ENCODE peak calls at places on chromosomes 4 and X, in four cellular contexts. J is sigmoid colon, N is IMR-90, W is Peyer's patch. C is an unnamed sample.

GRCh38 chr4:79855081-79855480 is 217.9 kb downstream of the ANTXR2 start:
- DNase-seq in J (no peak), N (peak), W (no peak), C (no peak)

GRCh38 chrX:134764202-134764785 is 106.0 kb upstream of the PLAC1 start:
- DNase-seq in N (no peak), W (no peak), J (no peak), C (no peak)

GRCh38 chr4:105966046-105966445 is 70.8 kb downstream of the NPNT start:
- DNase-seq in W (no peak), N (peak), J (no peak), C (no peak)

GRCh38 chrX:120791013-120791643 is 84.5 kb downstream of the CT47B1 start:
- DNase-seq in J (peak), W (no peak), N (peak), C (peak)

GRCh38 chr4:84673475-84674230 is 90.7 kb downstream of the CDS1 start:
- DNase-seq in N (peak), J (no peak), W (no peak), C (no peak)

GRCh38 chr4:145735330-145735638 is 55.3 kb downstream of the C4orf51 start:
- DNase-seq in W (no peak), J (no peak), N (peak), C (peak)

GRCh38 chrX:16061296-16061695 is 62.1 kb upstream of the GRPR start:
- DNase-seq in J (no peak), W (no peak), N (no peak), C (no peak)

GRCh38 chrX:12617241-12617640 is 174.0 kb upstream of the PRPS2 start:
- DNase-seq in W (no peak), N (no peak), J (no peak), C (no peak)

GRCh38 chr4:76784237-76784636 is 113.7 kb downstream of the SOWAHB start:
- DNase-seq in N (no peak), J (no peak), W (no peak), C (no peak)

GRCh38 chr4:139735381-139736256 is 70.0 kb downstream of the MGST2 start:
- DNase-seq in J (peak), N (no peak), W (no peak), C (peak)

GRCh38 chr4:80037864-80038263 is 35.2 kb downstream of the ANTXR2 start:
- DNase-seq in W (no peak), J (no peak), N (no peak), C (no peak)

GRCh38 chr4:67030636-67031035 is 514.7 kb downstream of the CENPC start:
- DNase-seq in W (no peak), J (no peak), N (no peak), C (no peak)

GRCh38 chr4:172838943-172839342 is 329.7 kb upstream of the GALNT7 start:
- DNase-seq in W (no peak), N (no peak), J (no peak), C (no peak)

GRCh38 chrX:73943572-73943899 is 360.4 kb upstream of the ZCCHC13 start:
- DNase-seq in W (no peak), J (no peak), N (no peak), C (no peak)

GRCh38 chrX:73940893-73941470 is 363.0 kb upstream of the ZCCHC13 start:
- DNase-seq in J (no peak), N (no peak), W (no peak), C (no peak)

GRCh38 chrX:73944582-73944947 is 359.4 kb upstream of the ZCCHC13 start:
- DNase-seq in J (no peak), N (peak), W (no peak), C (no peak)

GRCh38 chrX:73943900-73944581 is 359.9 kb upstream of the ZCCHC13 start:
- DNase-seq in J (peak), N (peak), W (peak), C (peak)
- TF ChIP-seq POLR2A in J (no peak), N (peak), W (no peak), C (peak)

DNA sequence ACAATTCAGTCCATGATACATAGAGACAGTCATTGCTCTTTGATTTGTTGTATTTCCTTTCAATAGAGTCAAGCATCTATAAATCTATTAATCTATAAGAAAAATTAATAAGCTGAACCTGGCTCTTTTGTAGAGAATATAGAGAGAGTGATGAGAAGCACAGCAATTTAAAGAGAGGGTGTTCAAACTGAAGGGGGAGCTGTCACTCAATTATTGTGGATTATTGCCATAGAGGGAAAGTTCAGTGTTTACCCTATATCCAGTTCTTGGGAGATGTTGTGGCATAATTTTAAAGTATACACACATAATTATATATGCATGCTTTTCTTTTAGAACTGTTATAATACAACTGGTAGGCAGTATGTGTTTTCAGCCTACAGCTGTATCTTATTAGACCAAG is 1469.0 kb upstream of the PABPC4L start:
- DNase-seq in J (no peak), N (no peak), W (no peak), C (no peak)
- TF ChIP-seq CTCF in J (no peak), N (no peak), W (no peak), C (no peak)

DNA sequence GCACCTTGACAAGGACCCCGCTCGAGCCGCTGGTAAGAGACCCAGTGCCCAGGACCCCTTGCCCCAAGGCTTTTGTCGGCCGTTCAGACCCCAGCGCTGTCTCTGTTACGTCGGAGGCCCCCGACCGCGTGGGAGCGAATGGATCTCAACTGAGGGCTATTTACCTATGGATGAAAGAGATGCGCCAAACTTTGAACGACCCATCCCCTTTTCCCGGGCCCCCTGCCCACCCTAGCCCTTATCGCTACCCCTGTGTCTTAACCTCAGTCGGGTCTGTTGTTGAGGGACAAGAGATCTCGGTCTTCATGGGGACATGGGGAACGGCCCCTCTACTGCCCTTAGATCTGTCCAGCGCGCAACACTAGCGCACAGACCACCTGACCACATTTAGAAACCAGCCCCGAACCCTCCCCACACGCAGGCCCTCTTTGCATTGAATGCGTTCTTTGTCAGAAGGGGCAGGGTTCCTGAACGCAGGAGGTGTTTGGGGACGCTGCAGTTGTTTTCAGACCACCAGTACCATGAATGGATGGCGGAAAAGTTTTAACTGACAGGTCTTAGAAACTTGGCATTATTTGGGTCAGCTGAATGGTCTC is 617 bp downstream of the ARL9 start:
- DNase-seq in N (no peak), J (no peak), W (no peak), C (no peak)
- H3K27ac ChIP-seq in N (no peak), J (peak), W (no peak), C (peak)

DNA sequence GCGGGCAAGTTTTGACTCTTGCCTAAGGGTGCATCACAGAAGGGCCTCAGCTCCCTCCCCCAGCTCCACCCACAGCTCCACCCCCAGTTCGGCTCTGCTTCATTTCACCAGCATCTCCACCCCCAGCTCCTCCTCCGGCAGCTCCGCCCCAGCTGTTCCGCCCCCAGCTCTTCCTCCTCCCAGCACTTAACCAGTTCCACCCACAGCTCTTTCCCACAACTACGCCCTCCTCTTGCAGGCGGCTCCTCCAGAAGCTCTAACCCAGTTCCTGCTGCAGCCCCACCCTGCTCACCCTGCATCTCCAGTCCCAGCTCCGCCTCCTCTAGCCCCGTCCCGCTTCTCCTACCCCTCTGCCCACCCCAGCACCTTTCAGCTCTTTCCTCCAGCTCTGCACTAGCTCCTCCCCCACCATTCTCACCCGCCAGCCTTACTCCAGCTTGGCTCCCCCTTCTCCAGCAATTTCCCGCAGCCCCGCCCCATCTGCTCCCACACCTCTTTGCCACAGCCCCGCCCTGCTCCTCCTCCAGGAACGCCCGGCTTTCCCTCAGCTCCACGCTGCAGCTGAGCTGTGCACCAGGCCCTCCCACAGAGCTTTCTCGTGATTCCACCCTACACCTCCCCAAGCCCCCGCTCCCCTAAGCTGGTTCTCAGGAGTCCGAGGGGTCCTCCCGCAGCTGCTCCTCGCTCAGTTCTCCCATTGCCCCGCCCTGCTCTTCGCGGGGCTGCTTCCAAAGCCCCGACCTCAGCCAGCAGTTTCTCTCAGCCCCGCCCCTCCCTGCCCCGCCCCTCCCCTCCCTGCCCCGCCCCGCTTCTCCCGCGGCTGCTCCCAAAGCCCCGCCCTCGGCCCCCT is 1.3 kb upstream of the EOLA1 start:
- DNase-seq in W (peak), N (peak), J (peak), C (peak)
- TF ChIP-seq POLR2A in W (no peak), N (peak), J (no peak), C (peak)

C was measured in uterus.